ENCODE peak calls at places on chromosome 2, in eight cellular contexts. One of them, this sample, is unnamed.
A peak's percentile ranks its signal among the peaks of the same experiment; 100 is the strongest.

GRCh38 chr2:32864337-32864736 is 82.4 kb upstream of the LTBP1 start:
- DNase-seq in NCI-H510A: no peak
- DNase-seq in HuH-7.5: no peak
- DNase-seq in endothelial cell of umbilical vein: no peak
- DNase-seq in GM13976: no peak
- DNase-seq in NCI-H82: no peak
- DNase-seq in GM20000: no peak
- DNase-seq in NCI-H2029 treated with DMSO at 0.1 percent for 48 hours: no peak
- DNase-seq in this sample: no peak

GRCh38 chr2:239328306-239329191 is 72.3 kb downstream of the HDAC4 start:
- DNase-seq in NCI-H510A: no peak
- DNase-seq in HuH-7.5: no peak
- DNase-seq in endothelial cell of umbilical vein: peak; percentile 63
- DNase-seq in GM13976: no peak
- DNase-seq in NCI-H82: no peak
- DNase-seq in GM20000: no peak
- DNase-seq in NCI-H2029 treated with DMSO at 0.1 percent for 48 hours: no peak
- DNase-seq in this sample: no peak

GRCh38 chr2:76050196-76050595 is 339.5 kb upstream of the GCFC2 start:
- DNase-seq in NCI-H510A: no peak
- DNase-seq in HuH-7.5: no peak
- DNase-seq in endothelial cell of umbilical vein: no peak
- DNase-seq in GM13976: no peak
- DNase-seq in NCI-H82: peak; percentile 30
- DNase-seq in GM20000: no peak
- DNase-seq in NCI-H2029 treated with DMSO at 0.1 percent for 48 hours: no peak
- DNase-seq in this sample: no peak

GRCh38 chr2:222844323-222844722 is 16.5 kb upstream of the ACSL3 start:
- DNase-seq in NCI-H510A: no peak
- DNase-seq in HuH-7.5: no peak
- DNase-seq in endothelial cell of umbilical vein: peak; percentile 55
- DNase-seq in GM13976: no peak
- DNase-seq in NCI-H82: no peak
- DNase-seq in GM20000: no peak
- DNase-seq in NCI-H2029 treated with DMSO at 0.1 percent for 48 hours: no peak
- DNase-seq in this sample: no peak

GRCh38 chr2:135791418-135792190 is 45.4 kb downstream of the LCT start:
- DNase-seq in NCI-H510A: no peak
- DNase-seq in HuH-7.5: no peak
- DNase-seq in endothelial cell of umbilical vein: no peak
- DNase-seq in GM13976: no peak
- DNase-seq in NCI-H82: no peak
- DNase-seq in GM20000: no peak
- DNase-seq in NCI-H2029 treated with DMSO at 0.1 percent for 48 hours: no peak
- DNase-seq in this sample: no peak

GRCh38 chr2:164757934-164758695 is 83.5 kb downstream of the COBLL1 start:
- DNase-seq in NCI-H510A: no peak
- DNase-seq in HuH-7.5: no peak
- DNase-seq in endothelial cell of umbilical vein: no peak
- DNase-seq in GM13976: no peak
- DNase-seq in NCI-H82: no peak
- DNase-seq in GM20000: no peak
- DNase-seq in NCI-H2029 treated with DMSO at 0.1 percent for 48 hours: no peak
- DNase-seq in this sample: no peak

GRCh38 chr2:63059434-63060078 is 8.9 kb downstream of the OTX1 start:
- DNase-seq in NCI-H510A: no peak
- DNase-seq in HuH-7.5: no peak
- DNase-seq in endothelial cell of umbilical vein: no peak
- DNase-seq in GM13976: peak; percentile 24
- DNase-seq in NCI-H82: no peak
- DNase-seq in GM20000: peak; percentile 29
- DNase-seq in NCI-H2029 treated with DMSO at 0.1 percent for 48 hours: no peak
- DNase-seq in this sample: no peak

GRCh38 chr2:195513119-195513518 is 143.9 kb upstream of the SLC39A10 start:
- DNase-seq in NCI-H510A: no peak
- DNase-seq in HuH-7.5: no peak
- DNase-seq in endothelial cell of umbilical vein: no peak
- DNase-seq in GM13976: no peak
- DNase-seq in NCI-H82: no peak
- DNase-seq in GM20000: no peak
- DNase-seq in NCI-H2029 treated with DMSO at 0.1 percent for 48 hours: no peak
- DNase-seq in this sample: no peak

GRCh38 chr2:39094717-39095363 is 26.0 kb downstream of the SOS1 start:
- DNase-seq in NCI-H510A: no peak
- DNase-seq in HuH-7.5: no peak
- DNase-seq in endothelial cell of umbilical vein: no peak
- DNase-seq in GM13976: peak; percentile 60
- DNase-seq in NCI-H82: no peak
- DNase-seq in GM20000: peak; percentile 55
- DNase-seq in NCI-H2029 treated with DMSO at 0.1 percent for 48 hours: no peak
- DNase-seq in this sample: no peak

GRCh38 chr2:70674636-70675430 is 93.2 kb downstream of the ADD2 start:
- DNase-seq in NCI-H510A: no peak
- DNase-seq in HuH-7.5: no peak
- DNase-seq in endothelial cell of umbilical vein: no peak
- DNase-seq in GM13976: no peak
- DNase-seq in NCI-H82: no peak
- DNase-seq in GM20000: no peak
- DNase-seq in NCI-H2029 treated with DMSO at 0.1 percent for 48 hours: no peak
- DNase-seq in this sample: peak; percentile 46

GRCh38 chr2:118539290-118539689 is 308.2 kb downstream of the EN1 start:
- DNase-seq in NCI-H510A: no peak
- DNase-seq in HuH-7.5: no peak
- DNase-seq in endothelial cell of umbilical vein: no peak
- DNase-seq in GM13976: no peak
- DNase-seq in NCI-H82: peak; percentile 50
- DNase-seq in GM20000: no peak
- DNase-seq in NCI-H2029 treated with DMSO at 0.1 percent for 48 hours: no peak
- DNase-seq in this sample: no peak

GRCh38 chr2:10911291-10912075 is at the start of gene KCNF1:
- DNase-seq in NCI-H510A: peak; percentile 68
- DNase-seq in HuH-7.5: peak; percentile 50
- DNase-seq in endothelial cell of umbilical vein: peak; percentile 66
- DNase-seq in GM13976: no peak
- DNase-seq in NCI-H82: peak; percentile 90
- DNase-seq in GM20000: no peak
- DNase-seq in NCI-H2029 treated with DMSO at 0.1 percent for 48 hours: peak; percentile 42
- DNase-seq in this sample: peak; percentile 73

GRCh38 chr2:137929504-137929886 is 34.8 kb upstream of the HNMT start:
- DNase-seq in NCI-H510A: no peak
- DNase-seq in HuH-7.5: no peak
- DNase-seq in endothelial cell of umbilical vein: no peak
- DNase-seq in GM13976: no peak
- DNase-seq in NCI-H82: peak; percentile 97
- DNase-seq in GM20000: no peak
- DNase-seq in NCI-H2029 treated with DMSO at 0.1 percent for 48 hours: no peak
- DNase-seq in this sample: no peak

GRCh38 chr2:82316573-82317371 is 2012.2 kb upstream of the LRRTM1 start:
- DNase-seq in NCI-H510A: peak; percentile 21
- DNase-seq in HuH-7.5: no peak
- DNase-seq in endothelial cell of umbilical vein: no peak
- DNase-seq in GM13976: no peak
- DNase-seq in NCI-H82: no peak
- DNase-seq in GM20000: no peak
- DNase-seq in NCI-H2029 treated with DMSO at 0.1 percent for 48 hours: peak; percentile 82
- DNase-seq in this sample: no peak

GRCh38 chr2:188852752-188853151 is 121.4 kb upstream of the COL3A1 start:
- DNase-seq in NCI-H510A: no peak
- DNase-seq in HuH-7.5: no peak
- DNase-seq in endothelial cell of umbilical vein: peak; percentile 9
- DNase-seq in GM13976: no peak
- DNase-seq in NCI-H82: no peak
- DNase-seq in GM20000: no peak
- DNase-seq in NCI-H2029 treated with DMSO at 0.1 percent for 48 hours: no peak
- DNase-seq in this sample: no peak

GRCh38 chr2:148338544-148338943 is 306.0 kb upstream of the EPC2 start:
- DNase-seq in NCI-H510A: no peak
- DNase-seq in HuH-7.5: no peak
- DNase-seq in endothelial cell of umbilical vein: peak; percentile 83
- DNase-seq in GM13976: no peak
- DNase-seq in NCI-H82: no peak
- DNase-seq in GM20000: no peak
- DNase-seq in NCI-H2029 treated with DMSO at 0.1 percent for 48 hours: no peak
- DNase-seq in this sample: no peak

GRCh38 chr2:26609133-26609532 is 32.0 kb downstream of the CIB4 start:
- DNase-seq in NCI-H510A: no peak
- DNase-seq in HuH-7.5: no peak
- DNase-seq in endothelial cell of umbilical vein: no peak
- DNase-seq in GM13976: no peak
- DNase-seq in NCI-H82: no peak
- DNase-seq in GM20000: no peak
- DNase-seq in NCI-H2029 treated with DMSO at 0.1 percent for 48 hours: no peak
- DNase-seq in this sample: no peak

GRCh38 chr2:208501217-208501616 is 94.6 kb downstream of the PTH2R start:
- DNase-seq in NCI-H510A: peak; percentile 90
- DNase-seq in HuH-7.5: no peak
- DNase-seq in endothelial cell of umbilical vein: no peak
- DNase-seq in GM13976: no peak
- DNase-seq in NCI-H82: peak; percentile 81
- DNase-seq in GM20000: no peak
- DNase-seq in NCI-H2029 treated with DMSO at 0.1 percent for 48 hours: no peak
- DNase-seq in this sample: no peak

GRCh38 chr2:27832396-27832795 is 57.8 kb downstream of the RBKS start:
- DNase-seq in NCI-H510A: no peak
- DNase-seq in HuH-7.5: no peak
- DNase-seq in endothelial cell of umbilical vein: peak; percentile 78
- DNase-seq in GM13976: no peak
- DNase-seq in NCI-H82: no peak
- DNase-seq in GM20000: no peak
- DNase-seq in NCI-H2029 treated with DMSO at 0.1 percent for 48 hours: no peak
- DNase-seq in this sample: no peak

GRCh38 chr2:216391401-216391800 is 19.1 kb upstream of the MARCHF4 start:
- DNase-seq in NCI-H510A: no peak
- DNase-seq in HuH-7.5: no peak
- DNase-seq in endothelial cell of umbilical vein: peak; percentile 42
- DNase-seq in GM13976: no peak
- DNase-seq in NCI-H82: peak; percentile 14
- DNase-seq in GM20000: no peak
- DNase-seq in NCI-H2029 treated with DMSO at 0.1 percent for 48 hours: no peak
- DNase-seq in this sample: no peak

GRCh38 chr2:28558421-28558820 is 62.6 kb downstream of the PLB1 start:
- DNase-seq in NCI-H510A: no peak
- DNase-seq in HuH-7.5: no peak
- DNase-seq in endothelial cell of umbilical vein: no peak
- DNase-seq in GM13976: no peak
- DNase-seq in NCI-H82: no peak
- DNase-seq in GM20000: no peak
- DNase-seq in NCI-H2029 treated with DMSO at 0.1 percent for 48 hours: no peak
- DNase-seq in this sample: no peak

GRCh38 chr2:208128136-208128535 is 1.5 kb downstream of the CRYGC start:
- DNase-seq in NCI-H510A: no peak
- DNase-seq in HuH-7.5: no peak
- DNase-seq in endothelial cell of umbilical vein: no peak
- DNase-seq in GM13976: no peak
- DNase-seq in NCI-H82: no peak
- DNase-seq in GM20000: no peak
- DNase-seq in NCI-H2029 treated with DMSO at 0.1 percent for 48 hours: no peak
- DNase-seq in this sample: no peak

GRCh38 chr2:208278549-208278948 is 12.5 kb downstream of the PIKFYVE start:
- DNase-seq in NCI-H510A: no peak
- DNase-seq in HuH-7.5: no peak
- DNase-seq in endothelial cell of umbilical vein: no peak
- DNase-seq in GM13976: no peak
- DNase-seq in NCI-H82: no peak
- DNase-seq in GM20000: no peak
- DNase-seq in NCI-H2029 treated with DMSO at 0.1 percent for 48 hours: no peak
- DNase-seq in this sample: no peak

GRCh38 chr2:118994778-118995177 is 52.8 kb downstream of the MARCO start:
- DNase-seq in NCI-H510A: no peak
- DNase-seq in HuH-7.5: no peak
- DNase-seq in endothelial cell of umbilical vein: no peak
- DNase-seq in GM13976: no peak
- DNase-seq in NCI-H82: no peak
- DNase-seq in GM20000: no peak
- DNase-seq in NCI-H2029 treated with DMSO at 0.1 percent for 48 hours: no peak
- DNase-seq in this sample: no peak

GRCh38 chr2:29443627-29444026 is 328.4 kb downstream of the CLIP4 start:
- DNase-seq in NCI-H510A: no peak
- DNase-seq in HuH-7.5: no peak
- DNase-seq in endothelial cell of umbilical vein: no peak
- DNase-seq in GM13976: no peak
- DNase-seq in NCI-H82: peak; percentile 37
- DNase-seq in GM20000: no peak
- DNase-seq in NCI-H2029 treated with DMSO at 0.1 percent for 48 hours: peak; percentile 12
- DNase-seq in this sample: no peak

GRCh38 chr2:238287702-238288649 is at the start of gene PER2:
- DNase-seq in NCI-H510A: peak; percentile 69
- DNase-seq in HuH-7.5: peak; percentile 63
- DNase-seq in endothelial cell of umbilical vein: peak; percentile 65
- DNase-seq in GM13976: peak; percentile 60
- DNase-seq in NCI-H82: peak; percentile 79
- DNase-seq in GM20000: peak; percentile 56
- DNase-seq in NCI-H2029 treated with DMSO at 0.1 percent for 48 hours: no peak
- DNase-seq in this sample: peak; percentile 94

GRCh38 chr2:238286987-238287386 is 1.4 kb downstream of the PER2 start:
- DNase-seq in NCI-H510A: no peak
- DNase-seq in HuH-7.5: no peak
- DNase-seq in endothelial cell of umbilical vein: no peak
- DNase-seq in GM13976: no peak
- DNase-seq in NCI-H82: no peak
- DNase-seq in GM20000: no peak
- DNase-seq in NCI-H2029 treated with DMSO at 0.1 percent for 48 hours: no peak
- DNase-seq in this sample: peak; percentile 64

GRCh38 chr2:72713857-72714256 is 112.0 kb downstream of the EXOC6B start:
- DNase-seq in NCI-H510A: no peak
- DNase-seq in HuH-7.5: no peak
- DNase-seq in endothelial cell of umbilical vein: no peak
- DNase-seq in GM13976: no peak
- DNase-seq in NCI-H82: peak; percentile 9
- DNase-seq in GM20000: no peak
- DNase-seq in NCI-H2029 treated with DMSO at 0.1 percent for 48 hours: no peak
- DNase-seq in this sample: no peak

GRCh38 chr2:184541591-184541990 is 56.7 kb upstream of the ZNF804A start:
- DNase-seq in NCI-H510A: no peak
- DNase-seq in HuH-7.5: no peak
- DNase-seq in endothelial cell of umbilical vein: no peak
- DNase-seq in GM13976: no peak
- DNase-seq in NCI-H82: no peak
- DNase-seq in GM20000: no peak
- DNase-seq in NCI-H2029 treated with DMSO at 0.1 percent for 48 hours: no peak
- DNase-seq in this sample: no peak

GRCh38 chr2:27400348-27401135 is 8.8 kb downstream of the PPM1G start:
- DNase-seq in NCI-H510A: no peak
- DNase-seq in HuH-7.5: no peak
- DNase-seq in endothelial cell of umbilical vein: no peak
- DNase-seq in GM13976: no peak
- DNase-seq in NCI-H82: no peak
- DNase-seq in GM20000: no peak
- DNase-seq in NCI-H2029 treated with DMSO at 0.1 percent for 48 hours: no peak
- DNase-seq in this sample: no peak

GRCh38 chr2:108594132-108594981 is 60.1 kb downstream of the LIMS1 start:
- DNase-seq in NCI-H510A: no peak
- DNase-seq in HuH-7.5: no peak
- DNase-seq in endothelial cell of umbilical vein: peak; percentile 91
- DNase-seq in GM13976: peak; percentile 47
- DNase-seq in NCI-H82: no peak
- DNase-seq in GM20000: no peak
- DNase-seq in NCI-H2029 treated with DMSO at 0.1 percent for 48 hours: no peak
- DNase-seq in this sample: no peak

GRCh38 chr2:149857344-149857743 is 269.8 kb upstream of the MMADHC start:
- DNase-seq in NCI-H510A: no peak
- DNase-seq in HuH-7.5: no peak
- DNase-seq in endothelial cell of umbilical vein: peak; percentile 45
- DNase-seq in GM13976: no peak
- DNase-seq in NCI-H82: no peak
- DNase-seq in GM20000: no peak
- DNase-seq in NCI-H2029 treated with DMSO at 0.1 percent for 48 hours: no peak
- DNase-seq in this sample: no peak

This sample was measured in spleen.